ENCODE peak calls at places on chromosomes 5 and 9, in four cellular contexts. S, A, X and Q are unnamed samples.

GRCh38 chr9:70021026-70021571 is 22.5 kb upstream of the MAMDC2 start:
- DNase-seq in X (no peak), S (no peak), A (no peak), Q (peak)

GRCh38 chr5:13249854-13250253 is 694.6 kb downstream of the DNAH5 start:
- DNase-seq in A (no peak), S (no peak), X (no peak), Q (no peak)

GRCh38 chr9:106728860-106729259 is 134.1 kb upstream of the ZNF462 start:
- DNase-seq in X (no peak), A (no peak), S (no peak), Q (no peak)

GRCh38 chr9:137682431-137682991 is 63.7 kb downstream of the EHMT1 start:
- DNase-seq in X (no peak), A (no peak), S (no peak), Q (no peak)

GRCh38 chr5:132457371-132458225 is 33.0 kb downstream of the IRF1 start:
- DNase-seq in A (no peak), X (no peak), S (no peak), Q (no peak)

GRCh38 chr9:132049323-132049882 is 30.3 kb downstream of the MED27 start:
- DNase-seq in X (no peak), A (no peak), S (no peak), Q (no peak)

GRCh38 chr5:96893342-96893741 is 17.0 kb downstream of the ERAP2 start:
- DNase-seq in X (no peak), S (no peak), A (no peak), Q (peak)

GRCh38 chr5:135978993-135979392 is 24.2 kb upstream of the LECT2 start:
- DNase-seq in S (no peak), A (no peak), X (no peak), Q (no peak)

GRCh38 chr9:91037511-91038482 is 236.2 kb downstream of the SYK start:
- DNase-seq in A (no peak), X (no peak), S (peak), Q (peak)

GRCh38 chr9:99059074-99059894 is 45.6 kb upstream of the TGFBR1 start:
- DNase-seq in S (no peak), A (no peak), X (peak), Q (no peak)

GRCh38 chr9:134136117-134136996 is 475 bp downstream of the WDR5 start:
- DNase-seq in A (no peak), S (peak), X (no peak), Q (peak)

GRCh38 chr9:68841292-68842052 is 136.4 kb downstream of the PIP5K1B start:
- DNase-seq in A (no peak), X (no peak), S (no peak), Q (no peak)

GRCh38 chr9:110076894-110077725 is 130.8 kb downstream of the C9orf152 start:
- DNase-seq in A (no peak), X (no peak), S (no peak), Q (peak)

GRCh38 chr9:105751761-105752160 is 57.4 kb downstream of the TMEM38B start:
- DNase-seq in X (no peak), A (no peak), S (no peak), Q (no peak)

GRCh38 chr9:87255437-87256155 is 242.1 kb upstream of the DAPK1 start:
- DNase-seq in S (no peak), X (no peak), A (no peak), Q (no peak)

GRCh38 chr5:146667633-146668032 is 151.6 kb upstream of the GPR151 start:
- DNase-seq in X (no peak), S (no peak), A (no peak), Q (peak)

GRCh38 chr5:170546257-170546656 is 42.4 kb downstream of the KCNIP1 start:
- DNase-seq in S (no peak), X (no peak), A (no peak), Q (no peak)

GRCh38 chr5:79962580-79963222 is 28.4 kb downstream of the MTX3 start:
- DNase-seq in A (no peak), S (no peak), X (no peak), Q (peak)

DNA sequence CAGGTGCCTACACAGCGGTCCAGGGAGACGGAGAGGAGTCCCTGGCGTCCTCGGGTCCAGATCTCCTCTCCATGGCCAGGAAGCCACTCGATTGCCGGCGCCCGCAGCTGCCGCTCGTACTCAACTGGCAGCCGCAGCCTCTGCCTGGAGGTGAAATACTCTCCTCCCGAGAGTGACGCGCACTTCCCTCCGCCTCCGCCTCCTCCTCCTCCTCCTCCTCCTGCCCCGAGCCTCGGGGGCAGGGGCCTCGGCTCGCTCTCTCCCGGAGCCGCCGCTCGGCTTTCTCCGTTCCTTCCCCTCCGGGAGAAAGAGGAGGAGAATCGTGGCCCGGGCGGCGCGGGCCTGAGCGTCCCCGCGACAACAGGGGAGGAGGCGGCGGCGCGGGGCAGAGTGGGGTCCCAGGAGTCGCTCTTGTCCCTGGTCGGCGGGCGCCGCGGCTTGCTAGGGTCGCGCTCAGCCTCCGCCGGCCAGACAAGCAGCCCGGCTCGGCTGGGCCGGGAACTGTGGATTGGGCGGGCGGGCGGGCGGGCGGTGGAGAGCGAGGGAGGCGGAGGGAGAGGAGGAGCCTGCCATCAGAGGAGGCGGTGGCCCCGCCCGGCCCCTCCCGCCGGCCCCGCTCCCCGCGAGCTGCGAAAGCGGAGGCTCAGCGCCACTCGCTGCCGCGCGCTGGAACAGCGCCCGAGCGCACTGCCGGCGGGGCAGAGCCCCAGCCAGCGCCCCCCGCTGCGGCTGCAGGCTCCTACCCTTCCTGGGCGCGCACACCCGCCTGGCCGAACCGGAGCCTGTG is at the start of gene CEMIP2:
- DNase-seq in A (peak), S (peak), X (peak), Q (peak)
- TF ChIP-seq POLR2A in A (peak), S (peak), X (peak), Q (peak)

DNA sequence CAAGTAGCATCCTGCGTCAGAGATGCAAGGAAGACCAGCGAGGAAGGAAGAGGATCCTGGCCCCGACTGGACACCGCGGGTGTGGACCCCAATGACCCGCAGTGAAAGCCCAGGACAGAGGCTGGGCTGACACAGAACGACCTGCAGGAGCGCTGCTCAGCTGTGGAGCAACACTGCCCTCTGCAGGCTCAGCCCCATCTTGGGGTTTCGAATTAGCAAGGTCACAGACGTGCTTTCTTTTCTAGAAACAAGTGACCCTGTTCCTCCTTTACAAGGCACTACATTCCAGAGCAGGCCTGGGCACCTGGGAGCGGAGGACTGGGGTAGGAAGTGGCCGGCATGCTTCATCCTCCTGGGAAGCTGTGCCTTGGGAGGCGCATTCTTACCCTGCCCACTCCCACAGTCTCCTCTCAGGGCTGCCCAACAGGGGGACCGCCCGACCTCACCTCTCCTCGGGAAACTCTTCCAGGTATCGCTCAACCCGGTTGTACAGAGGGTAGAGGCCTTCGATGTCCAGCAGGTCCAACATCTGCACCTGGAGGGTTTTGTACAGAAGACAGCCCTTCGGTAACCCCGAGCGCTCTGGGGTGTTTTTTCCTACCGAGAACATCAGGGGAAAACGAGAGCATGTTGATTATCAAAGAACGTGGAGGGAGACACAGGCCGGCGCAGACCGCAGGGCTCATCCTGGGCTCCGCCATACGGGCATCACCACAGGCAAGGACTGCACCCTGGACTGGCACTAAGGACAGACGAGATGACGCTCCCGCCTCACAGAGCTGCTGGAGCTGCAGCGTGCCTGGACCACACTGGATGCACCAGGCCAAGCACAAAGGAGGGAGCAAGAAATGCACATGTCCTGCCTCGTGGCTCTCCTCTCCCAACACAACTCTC is 35.0 kb downstream of the IPPK start:
- DNase-seq in A (peak), S (peak), X (no peak), Q (peak)
- TF ChIP-seq POLR2A in A (no peak), S (no peak), X (no peak), Q (no peak)

DNA sequence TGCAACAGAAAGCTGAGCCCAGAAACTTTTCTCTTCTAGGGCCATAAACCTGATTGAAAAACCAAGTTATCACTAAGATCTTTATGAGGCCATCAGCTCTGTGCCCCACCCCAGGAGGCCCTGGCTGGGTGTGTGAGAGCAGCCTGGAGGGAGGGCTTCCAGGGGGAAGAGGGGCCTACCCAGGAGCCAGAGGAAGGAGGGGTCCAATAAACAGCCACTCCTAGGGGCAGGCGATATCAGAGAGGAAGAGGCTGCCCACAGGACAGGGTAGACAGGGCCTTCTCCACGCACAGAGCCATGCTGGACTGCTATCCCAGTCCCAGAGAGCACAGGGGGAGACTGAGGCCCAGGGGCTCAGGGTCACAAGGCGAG is 4.5 kb upstream of the CDX1 start:
- DNase-seq in X (no peak), A (no peak), S (no peak), Q (no peak)
- TF ChIP-seq POLR2A in X (no peak), A (no peak), S (no peak), Q (no peak)

GRCh38 chr9:127444283-127444920 is 6.8 kb downstream of the RPL12 start:
- DNase-seq in S (no peak), X (no peak), A (no peak), Q (no peak)

GRCh38 chr9:127444921-127445850 is 6.0 kb downstream of the RPL12 start:
- DNase-seq in S (no peak), X (no peak), A (no peak), Q (no peak)

GRCh38 chr9:127447416-127448111 is 3.6 kb downstream of the RPL12 start:
- DNase-seq in S (no peak), X (no peak), A (no peak), Q (no peak)

GRCh38 chr9:127446720-127447415 is 4.3 kb downstream of the RPL12 start:
- DNase-seq in A (no peak), S (no peak), X (no peak), Q (no peak)

DNA sequence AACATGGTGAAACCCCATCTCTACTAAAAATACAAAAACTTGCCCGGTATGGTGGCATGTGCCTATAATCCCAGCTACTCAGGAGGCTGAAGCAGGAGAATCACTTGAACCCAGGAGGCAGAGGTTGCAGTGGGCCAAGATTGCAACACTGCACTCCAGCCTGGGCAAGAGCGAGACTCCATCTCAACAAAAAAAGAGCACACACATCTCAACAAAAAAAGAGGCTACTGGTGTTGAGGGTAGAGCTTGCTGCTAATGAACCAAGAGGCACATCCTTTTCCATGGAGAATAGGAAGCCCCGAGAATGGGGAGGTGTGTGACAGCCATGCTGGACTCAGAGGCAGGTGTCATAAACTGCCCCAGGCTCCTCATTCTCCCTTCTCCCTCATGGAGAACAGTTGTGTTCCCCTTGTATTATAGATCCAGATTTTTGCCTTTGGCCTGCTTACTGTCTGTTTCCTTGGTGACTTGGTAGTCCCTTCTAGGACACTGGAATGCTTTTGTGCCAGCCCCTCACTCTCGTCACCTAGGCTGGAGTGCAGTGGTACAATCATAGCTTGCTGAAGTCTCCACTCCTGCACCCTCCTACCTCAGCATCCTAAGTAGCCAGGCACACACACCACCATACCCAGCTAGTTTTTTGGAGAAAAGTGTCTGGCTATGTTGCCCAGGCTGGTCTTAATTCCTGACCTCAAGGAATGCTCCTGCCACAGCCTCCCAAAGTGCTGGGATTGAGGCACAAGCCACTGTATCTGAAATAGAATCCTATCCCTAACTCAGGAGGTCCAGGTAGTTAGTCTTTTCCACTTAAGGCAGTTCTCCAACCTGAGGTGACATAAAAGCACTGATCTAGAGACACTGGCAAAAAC is 5.1 kb downstream of the RPL12 start:
- DNase-seq in S (no peak), X (no peak), A (no peak), Q (no peak)
- TF ChIP-seq POLR2A in S (peak), X (no peak), A (no peak), Q (no peak)

GRCh38 chr9:129637673-129638439 is 4.1 kb downstream of the ASB6 start:
- DNase-seq in A (no peak), X (no peak), S (no peak), Q (no peak)
- TF ChIP-seq POLR2A in A (no peak), X (no peak), S (no peak), Q (no peak)

DNA sequence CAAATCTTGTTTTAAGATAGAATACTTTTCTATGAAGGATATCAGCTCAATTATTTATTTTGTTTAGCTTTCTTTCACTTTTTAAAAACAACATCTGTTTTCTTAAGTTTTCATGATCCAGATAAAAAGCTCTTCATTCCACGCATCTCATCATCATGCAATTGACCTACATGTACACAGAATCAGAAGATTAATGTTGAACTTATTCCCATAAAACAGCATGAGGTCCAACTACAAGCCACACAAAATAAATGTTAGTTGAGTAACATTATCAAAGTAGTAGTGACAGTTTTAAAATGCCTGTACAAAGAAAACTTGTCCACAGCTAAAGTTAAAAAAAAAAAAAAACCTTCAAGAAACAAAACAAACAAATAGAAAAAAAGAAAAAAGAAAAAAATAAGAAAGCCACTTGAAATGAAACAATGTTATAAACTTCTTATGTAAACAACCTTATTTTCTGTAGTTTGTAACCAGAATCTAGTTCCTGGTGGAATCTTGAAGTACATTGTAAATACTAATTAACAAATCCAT is 846.3 kb downstream of the TLE1 start:
- DNase-seq in A (no peak), S (no peak), X (no peak), Q (no peak)
- TF ChIP-seq POLR2A in A (no peak), S (no peak), X (no peak), Q (no peak)

DNA sequence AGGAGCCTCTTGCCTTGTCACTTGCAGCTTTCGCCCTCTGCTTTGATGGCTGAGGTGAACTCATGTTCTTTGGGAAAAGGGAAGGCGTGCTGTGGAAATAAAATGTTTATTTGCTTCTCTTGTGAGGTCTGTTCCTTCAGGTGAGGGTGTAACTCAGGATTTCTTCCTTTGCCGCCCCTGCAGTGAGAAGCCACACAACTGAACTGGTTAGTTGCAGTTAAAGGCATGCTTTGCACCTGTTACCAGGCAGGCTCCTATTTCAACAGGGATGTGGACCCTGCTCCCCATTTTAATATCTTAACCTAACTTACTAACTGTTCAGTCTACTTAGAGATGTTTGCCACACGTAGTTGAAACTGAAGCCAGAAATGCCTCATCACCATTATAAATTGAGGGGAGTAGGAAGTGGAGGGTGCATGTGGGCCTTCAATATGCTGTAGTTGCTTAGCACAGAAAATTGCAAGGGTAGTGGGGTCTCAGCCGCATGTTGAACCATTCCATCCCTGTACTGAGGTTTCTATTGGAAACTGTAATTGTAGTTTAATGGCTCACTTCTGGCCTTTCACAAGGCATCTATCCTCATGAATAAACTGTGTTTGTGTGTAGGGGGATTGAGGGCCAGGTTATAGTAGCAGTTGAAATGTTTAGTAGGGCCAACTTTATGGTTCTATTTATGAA is 7.9 kb downstream of the RACK1 start:
- DNase-seq in A (no peak), S (no peak), X (no peak), Q (no peak)
- TF ChIP-seq POLR2A in A (no peak), S (no peak), X (no peak), Q (no peak)

GRCh38 chr5:55160493-55161209 is 680 bp downstream of the GPX8 start:
- DNase-seq in X (no peak), A (peak), S (peak), Q (no peak)

GRCh38 chr5:55154893-55155292 is 5.1 kb upstream of the GPX8 start:
- DNase-seq in S (no peak), A (no peak), X (no peak), Q (no peak)

DNA sequence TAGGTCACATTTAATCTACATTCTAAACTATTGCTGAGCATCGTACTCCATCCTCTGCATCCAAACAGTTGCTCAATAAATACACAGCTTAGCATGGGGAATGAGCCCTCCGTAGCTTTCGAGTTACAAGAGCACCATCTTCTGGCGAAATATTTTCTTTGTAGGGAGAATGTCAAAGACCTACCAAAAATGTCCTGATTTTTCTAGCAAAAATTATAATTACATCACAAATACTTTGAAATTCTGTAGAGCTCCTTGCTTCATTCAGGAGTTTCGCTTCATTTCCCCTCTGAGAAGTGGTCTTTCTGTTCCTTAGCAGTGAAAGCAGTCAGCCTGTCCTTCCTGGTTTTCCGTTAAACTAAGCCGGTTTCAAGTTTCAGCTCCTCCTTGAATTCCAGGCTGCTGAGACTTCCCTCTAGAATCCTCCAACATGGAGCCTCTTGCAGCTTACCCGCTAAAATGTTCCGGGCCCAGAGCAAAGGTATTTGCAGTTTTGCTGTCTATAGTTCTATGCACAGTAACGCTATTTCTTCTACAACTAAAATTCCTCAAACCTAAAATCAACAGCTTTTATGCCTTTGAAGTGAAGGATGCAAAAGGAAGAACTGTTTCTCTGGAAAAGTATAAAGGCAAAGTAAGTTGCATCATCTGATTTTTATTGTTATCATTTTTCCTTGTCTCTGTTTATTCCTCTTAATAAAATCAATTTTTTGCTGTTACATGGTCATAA is at the start of gene GPX8:
- DNase-seq in X (no peak), S (peak), A (peak), Q (no peak)
- TF ChIP-seq POLR2A in X (no peak), S (peak), A (no peak), Q (peak)